ENCODE peak calls at places on chromosomes 12 and 14, in seven cellular contexts. W, I, T, K, N, A and P are unnamed samples.

GRCh38 chr12:53128780-53129747 is 25.8 kb downstream of the SOAT2 start:
- DNase-seq in W (peak), I (no peak), T (no peak), K (no peak), N (no peak), A (no peak), P (no peak)

GRCh38 chr12:112439769-112440168 is 21.0 kb downstream of the PTPN11 start:
- DNase-seq in W (no peak), I (no peak), T (no peak), K (no peak), N (no peak), A (no peak), P (no peak)

GRCh38 chr14:74239848-74240793 is 872 bp downstream of the VSX2 start:
- DNase-seq in W (no peak), I (peak), T (no peak), K (no peak), N (no peak), A (no peak), P (no peak)

GRCh38 chr12:94769040-94769420 is 118.7 kb upstream of the TMCC3 start:
- DNase-seq in W (peak), I (no peak), T (no peak), K (no peak), N (no peak), A (no peak), P (no peak)

GRCh38 chr14:101230851-101231550 is 327.5 kb upstream of the RTL1 start:
- DNase-seq in W (no peak), I (no peak), T (no peak), K (no peak), N (no peak), A (no peak), P (no peak)

GRCh38 chr12:22130671-22131070 is 84.7 kb downstream of the CMAS start:
- DNase-seq in W (no peak), I (no peak), T (no peak), K (no peak), N (no peak), A (peak), P (no peak)

GRCh38 chr14:52876311-52876710 is 74.5 kb downstream of the FERMT2 start:
- DNase-seq in W (no peak), I (peak), T (peak), K (peak), N (peak), A (no peak), P (no peak)

GRCh38 chr12:64008596-64008995 is 164.1 kb downstream of the SRGAP1 start:
- DNase-seq in W (no peak), I (no peak), T (no peak), K (no peak), N (no peak), A (no peak), P (no peak)

GRCh38 chr14:55191881-55192616 is 664 bp upstream of the DLGAP5 start:
- DNase-seq in W (no peak), I (no peak), T (no peak), K (no peak), N (no peak), A (no peak), P (no peak)

GRCh38 chr12:123445388-123446344 is 9.2 kb upstream of the RILPL2 start:
- DNase-seq in W (no peak), I (no peak), T (peak), K (peak), N (peak), A (no peak), P (peak)

GRCh38 chr12:108479364-108480070 is 35.6 kb upstream of the FICD start:
- DNase-seq in W (no peak), I (no peak), T (no peak), K (no peak), N (no peak), A (no peak), P (no peak)

DNA sequence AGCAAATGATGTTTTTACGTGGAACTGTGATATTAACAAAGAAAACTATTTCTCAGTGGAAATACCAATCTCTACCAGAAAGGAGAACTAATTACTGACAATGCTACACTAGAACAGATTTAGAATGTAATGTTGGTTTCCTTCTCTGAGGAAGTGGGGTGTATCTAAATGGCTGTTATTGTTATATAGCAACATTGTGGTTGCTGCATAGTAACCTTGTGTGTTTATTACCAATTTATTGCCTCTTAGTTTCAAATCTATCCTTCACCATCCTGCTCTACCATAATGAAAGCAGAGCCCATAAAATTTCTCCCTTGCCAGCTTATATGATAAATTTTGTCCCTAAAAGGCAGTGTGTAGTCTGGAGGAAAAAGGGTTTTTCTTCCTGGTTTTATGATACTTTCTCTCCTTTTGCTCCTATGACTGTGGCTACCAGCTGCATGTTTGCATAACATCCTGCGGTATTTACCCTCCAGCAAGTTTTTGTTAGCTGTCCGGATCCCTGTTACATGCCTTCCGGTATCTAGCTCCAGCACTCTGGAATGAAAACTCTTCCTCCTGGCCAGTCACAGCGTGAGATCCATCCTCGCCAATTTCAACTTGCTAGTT is 5.7 kb upstream of the KLRK1 start:
- DNase-seq in W (peak), I (peak), T (peak), K (peak), N (peak), A (peak), P (no peak)
- H3K4me3 ChIP-seq in W (peak), I (no peak), T (no peak), K (no peak), N (no peak), A (no peak), P (no peak)

GRCh38 chr14:91140672-91141071 is 26.8 kb downstream of the DGLUCY start:
- DNase-seq in W (no peak), I (peak), T (no peak), K (peak), N (no peak), A (no peak), P (no peak)
- TF ChIP-seq CTCF in W (no peak), I (peak), T (peak), K (peak), N (peak), A (no peak), P (peak)

GRCh38 chr12:132711169-132711843 is 664 bp downstream of the PGAM5 start:
- DNase-seq in W (peak), I (no peak), T (peak), K (peak), N (no peak), A (no peak), P (no peak)
- H3K4me3 ChIP-seq in W (peak), I (peak), T (peak), K (peak), N (peak), A (peak), P (peak)

GRCh38 chr12:60644076-60644475 is 1048.2 kb downstream of the SLC16A7 start:
- DNase-seq in W (no peak), I (peak), T (no peak), K (no peak), N (no peak), A (no peak), P (no peak)
- TF ChIP-seq CTCF in W (no peak), I (no peak), T (no peak), K (no peak), N (no peak), A (no peak), P (no peak)